ENCODE peak calls at places on chromosomes 2 and 18, in five cellular contexts. X is GM12865, O is endothelial cell of umbilical vein, Q is AG09309, P is heart right ventricle. I is an unnamed sample.

GRCh38 chr2:143087033-143087432 is 42.2 kb upstream of the ARHGAP15 start:
- DNase-seq in O (no peak), P (no peak), Q (no peak), X (no peak), I (no peak)

GRCh38 chr2:1550658-1551316 is 137.5 kb downstream of the TPO start:
- DNase-seq in O (peak), Q (no peak), P (peak), X (peak), I (peak)

GRCh38 chr2:219294356-219295351 is 14.5 kb downstream of the PTPRN start:
- DNase-seq in P (peak), O (peak), Q (no peak), X (peak), I (peak)

GRCh38 chr2:238774980-238775509 is 72.8 kb upstream of the TWIST2 start:
- DNase-seq in X (no peak), Q (no peak), P (no peak), O (no peak), I (no peak)

GRCh38 chr18:74775239-74775638 is 177.6 kb downstream of the ZNF407 start:
- DNase-seq in Q (no peak), P (no peak), X (no peak), O (no peak), I (no peak)

GRCh38 chr2:30232027-30232800 is 880 bp downstream of the LBH start:
- DNase-seq in O (no peak), X (peak), Q (no peak), P (peak), I (no peak)

GRCh38 chr2:97935719-97936161 is 60.0 kb downstream of the TMEM131 start:
- DNase-seq in Q (peak), O (no peak), P (no peak), X (no peak), I (no peak)

GRCh38 chr2:235218486-235218907 is 266.7 kb downstream of the SH3BP4 start:
- DNase-seq in X (no peak), O (no peak), Q (no peak), P (no peak), I (no peak)

GRCh38 chr2:218860950-218861381 is 1.4 kb downstream of the WNT6 start:
- DNase-seq in Q (no peak), X (no peak), O (peak), P (peak), I (no peak)

GRCh38 chr2:40282428-40282827 is 169.5 kb downstream of the SLC8A1 start:
- DNase-seq in O (no peak), X (peak), P (no peak), Q (no peak), I (no peak)

GRCh38 chr2:40283111-40283909 is 168.6 kb downstream of the SLC8A1 start:
- DNase-seq in P (no peak), Q (no peak), X (no peak), O (no peak), I (no peak)

GRCh38 chr2:40279479-40279878 is 172.4 kb downstream of the SLC8A1 start:
- DNase-seq in P (no peak), Q (no peak), X (no peak), O (no peak), I (no peak)

GRCh38 chr2:40279001-40279400 is 172.9 kb downstream of the SLC8A1 start:
- DNase-seq in O (peak), X (no peak), P (no peak), Q (no peak), I (no peak)

GRCh38 chr2:40281021-40281940 is 170.6 kb downstream of the SLC8A1 start:
- DNase-seq in P (no peak), O (peak), Q (peak), X (peak), I (no peak)
- H3K4me3 ChIP-seq in P (peak), O (no peak), Q (no peak), X (peak), I (no peak)

GRCh38 chr18:76592096-76592495 is 97.1 kb upstream of the ZNF516 start:
- DNase-seq in Q (no peak), O (no peak), X (no peak), P (no peak), I (no peak)

GRCh38 chr18:76587147-76587885 is 92.3 kb upstream of the ZNF516 start:
- DNase-seq in O (no peak), X (no peak), Q (no peak), P (no peak), I (no peak)

GRCh38 chr18:76589309-76589708 is 94.3 kb upstream of the ZNF516 start:
- DNase-seq in P (no peak), O (no peak), X (no peak), Q (no peak), I (no peak)

GRCh38 chr18:76589866-76590265 is 94.8 kb upstream of the ZNF516 start:
- DNase-seq in X (no peak), P (no peak), Q (no peak), O (no peak), I (no peak)

DNA sequence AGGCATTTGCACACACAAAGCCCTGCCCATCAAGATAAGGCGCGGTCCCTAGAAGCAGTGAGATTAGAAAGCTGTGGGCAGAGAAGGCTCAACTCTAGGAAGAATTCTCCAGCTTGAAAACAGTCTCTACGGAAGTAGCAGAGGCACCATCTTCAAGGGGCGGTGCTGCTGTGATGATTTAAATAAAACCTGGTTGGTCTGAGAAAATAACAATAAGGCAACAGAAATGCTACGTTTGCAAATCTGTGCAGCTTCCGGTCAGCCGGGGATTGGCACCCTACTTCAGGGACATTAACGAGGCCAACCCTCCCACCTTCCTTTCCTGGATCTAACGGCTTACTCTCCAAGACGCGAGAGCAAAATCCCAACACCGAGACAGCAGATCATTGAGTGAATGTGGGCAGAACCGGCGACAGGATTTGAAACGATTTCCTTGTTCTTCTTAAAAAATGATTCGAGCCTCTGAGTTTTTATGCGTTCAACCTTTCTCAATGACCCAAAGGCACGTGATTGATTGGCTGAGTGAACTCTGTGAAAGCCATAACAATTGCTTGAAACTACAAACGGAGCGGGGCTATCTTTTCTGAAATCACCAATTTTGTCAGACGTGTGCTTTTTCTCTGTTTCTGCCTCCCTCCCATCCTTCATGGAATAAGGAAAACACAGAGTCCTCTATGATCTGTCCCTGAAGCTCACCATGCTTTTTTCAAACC is 93.7 kb upstream of the ZNF516 start:
- DNase-seq in X (no peak), Q (no peak), O (no peak), P (no peak), I (no peak)
- H3K4me3 ChIP-seq in X (no peak), Q (no peak), O (no peak), P (peak), I (peak)

DNA sequence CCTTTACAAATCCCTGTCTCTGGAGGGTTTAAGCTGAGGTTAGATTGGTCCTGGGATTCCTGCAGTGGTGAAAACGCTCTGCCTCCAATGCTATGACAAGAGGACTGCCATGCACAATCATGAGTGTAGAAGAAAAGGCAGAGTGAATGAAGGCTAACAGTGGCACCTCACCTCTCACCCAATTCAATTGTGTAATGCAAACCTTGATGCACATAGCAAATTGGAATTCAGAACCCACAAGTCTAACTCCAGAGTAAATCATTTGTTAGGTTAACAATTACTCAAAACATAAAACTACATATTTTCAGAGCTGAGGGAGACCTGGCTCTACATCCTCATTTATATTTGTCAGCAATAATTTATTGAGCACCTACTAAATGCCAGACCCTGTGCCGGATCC is 1.8 kb downstream of the TGFBRAP1 start:
- DNase-seq in P (no peak), X (no peak), Q (no peak), O (no peak), I (no peak)
- H3K4me3 ChIP-seq in P (no peak), X (peak), Q (no peak), O (no peak), I (no peak)

GRCh38 chr18:80247403-80247916 is at the start of gene PARD6G:
- DNase-seq in P (peak), O (peak), X (no peak), Q (no peak), I (peak)
- H3K4me3 ChIP-seq in P (peak), O (peak), X (no peak), Q (peak), I (peak)

GRCh38 chr2:207239754-207240494 is 74.2 kb upstream of the KLF7 start:
- DNase-seq in P (no peak), X (no peak), O (no peak), Q (peak), I (no peak)

GRCh38 chr2:207241198-207241597 is 75.5 kb upstream of the KLF7 start:
- DNase-seq in P (no peak), X (peak), O (no peak), Q (no peak), I (no peak)

GRCh38 chr2:207245526-207245925 is 79.8 kb upstream of the KLF7 start:
- DNase-seq in Q (no peak), X (no peak), P (no peak), O (no peak), I (no peak)

GRCh38 chr2:207240649-207241048 is 74.9 kb upstream of the KLF7 start:
- DNase-seq in Q (no peak), P (no peak), O (no peak), X (peak), I (no peak)

DNA sequence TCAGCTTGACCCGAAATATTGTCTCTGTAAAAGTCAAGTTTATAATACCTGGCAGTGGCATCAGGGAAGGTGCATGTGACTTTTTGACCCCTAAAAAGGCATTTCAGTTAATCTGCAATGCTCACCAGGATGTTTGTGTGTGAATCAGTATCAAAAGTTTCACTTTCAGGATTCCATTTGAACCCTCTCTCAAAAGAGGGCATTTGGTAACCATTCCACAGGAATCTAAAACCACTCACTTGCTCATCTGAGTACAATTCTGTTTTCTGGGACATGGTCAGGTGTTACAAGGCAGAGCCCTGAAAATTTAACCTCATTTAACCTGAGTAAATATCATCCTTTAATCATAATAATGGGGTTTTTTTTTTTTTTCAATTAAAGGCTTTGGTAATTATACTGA is 77.9 kb upstream of the KLF7 start:
- DNase-seq in P (no peak), Q (no peak), X (no peak), O (no peak), I (no peak)
- H3K4me3 ChIP-seq in P (no peak), Q (no peak), X (no peak), O (no peak), I (no peak)

DNA sequence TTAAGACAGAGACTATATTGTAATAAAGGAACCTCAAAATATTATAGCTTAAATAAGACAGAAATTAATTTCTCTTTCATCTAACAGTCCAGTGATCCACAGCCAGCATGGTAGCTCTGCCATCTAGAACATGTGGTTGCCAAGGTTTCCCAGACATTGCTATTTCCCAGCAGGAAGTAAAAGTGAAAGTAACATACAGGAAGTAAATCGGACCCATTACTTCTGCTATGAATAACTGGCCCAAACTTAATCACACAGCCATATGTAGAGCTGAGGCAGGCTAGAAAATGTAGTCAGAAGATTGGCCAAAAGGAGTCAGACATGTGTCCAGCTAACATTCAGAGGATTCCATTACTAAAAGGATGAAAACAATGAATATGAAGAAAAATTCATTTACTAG is 71.0 kb downstream of the NOL4 start:
- DNase-seq in O (peak), P (no peak), Q (no peak), X (peak), I (no peak)
- H3K4me3 ChIP-seq in O (no peak), P (no peak), Q (no peak), X (no peak), I (peak)

DNA sequence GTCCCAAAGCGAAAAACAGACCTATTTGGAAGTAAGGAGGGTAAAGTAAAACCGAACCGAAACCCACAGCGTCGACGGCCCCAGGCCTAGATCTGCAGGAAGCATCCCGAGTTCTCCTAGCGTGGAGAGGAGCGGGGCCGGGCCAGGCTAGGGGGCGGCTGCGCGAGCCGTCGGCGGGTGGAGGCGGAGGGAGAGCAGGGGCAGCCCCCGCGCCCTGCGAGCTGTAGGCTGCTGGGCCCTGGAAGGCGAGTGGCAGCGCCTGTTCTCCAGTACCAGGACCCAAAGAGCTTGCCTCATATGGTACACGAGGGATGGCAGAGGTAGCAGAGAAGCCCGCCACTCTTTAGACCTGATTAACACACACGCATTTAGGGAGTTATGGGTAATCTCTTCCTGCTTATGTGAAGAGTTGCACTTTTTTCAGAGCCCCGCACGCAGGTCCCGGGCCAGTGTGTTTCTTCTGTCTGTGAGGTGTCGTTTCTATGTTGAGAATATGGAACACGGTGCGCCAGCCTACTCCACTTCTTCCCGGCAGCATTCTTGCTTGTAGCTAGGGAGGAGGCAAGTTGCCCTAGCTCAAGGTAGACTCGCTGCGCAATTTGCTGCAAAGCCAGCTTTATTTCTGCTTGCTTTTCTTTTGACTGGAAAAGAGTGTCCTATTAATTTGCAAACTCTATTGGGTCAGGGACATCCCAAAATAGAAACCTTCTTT is 71.1 kb downstream of the ARHGEF33 start:
- DNase-seq in Q (no peak), O (no peak), P (no peak), X (no peak), I (no peak)
- H3K4me3 ChIP-seq in Q (peak), O (peak), P (peak), X (no peak), I (peak)